ENCODE peak calls at places on chromosome 10, in five cellular contexts. X is cardiac muscle cell, C is fibroblast of the aortic adventitia, M is transverse colon, Y is tibial nerve. P is an unnamed sample.

GRCh38 chr10:99854860-99855259 is 72.4 kb downstream of the ABCC2 start:
- DNase-seq in M (no peak), Y (no peak), C (peak), X (peak), P (peak)

GRCh38 chr10:58511765-58512469 is 755 bp upstream of the BICC1 start:
- DNase-seq in X (peak), M (peak), Y (peak), C (peak), P (no peak)

GRCh38 chr10:33098966-33099663 is 141.1 kb upstream of the ITGB1 start:
- DNase-seq in X (no peak), Y (no peak), C (no peak), M (no peak), P (no peak)

GRCh38 chr10:12243860-12244620 is 48.1 kb downstream of the CDC123 start:
- DNase-seq in M (no peak), Y (no peak), C (no peak), X (no peak), P (no peak)

GRCh38 chr10:42969147-42969546 is 107.7 kb upstream of the RET start:
- DNase-seq in M (no peak), X (no peak), C (no peak), Y (no peak), P (no peak)

GRCh38 chr10:23918839-23919238 is 290.1 kb upstream of the KIAA1217 start:
- DNase-seq in X (no peak), C (no peak), M (no peak), Y (no peak), P (no peak)

GRCh38 chr10:63133787-63134557 is 844 bp downstream of the NRBF2 start:
- DNase-seq in M (no peak), Y (no peak), X (no peak), C (peak), P (no peak)

GRCh38 chr10:67612577-67613537 is 83.1 kb downstream of the CTNNA3 start:
- DNase-seq in X (no peak), C (no peak), M (no peak), Y (no peak), P (peak)

GRCh38 chr10:70780370-70780760 is 4.8 kb downstream of the TBATA start:
- DNase-seq in C (no peak), X (no peak), M (no peak), Y (no peak), P (no peak)

GRCh38 chr10:51342381-51342780 is 268.1 kb downstream of the PRKG1 start:
- DNase-seq in X (no peak), Y (no peak), C (peak), M (no peak), P (no peak)

GRCh38 chr10:75276029-75276872 is 40.5 kb upstream of the COMTD1 start:
- DNase-seq in M (no peak), C (no peak), X (no peak), Y (no peak), P (no peak)

GRCh38 chr10:114068054-114068707 is 24.5 kb downstream of the ADRB1 start:
- DNase-seq in C (no peak), M (no peak), X (no peak), Y (no peak), P (peak)

GRCh38 chr10:30270247-30270646 is 78.8 kb downstream of the MTPAP start:
- DNase-seq in X (no peak), M (no peak), Y (no peak), C (peak), P (no peak)
- TF ChIP-seq CTCF in X (peak), M (no peak), Y (no peak), C (peak), P (no peak)

GRCh38 chr10:29732918-29733317 is 98.1 kb upstream of the SVIL start:
- DNase-seq in X (no peak), C (no peak), Y (no peak), M (no peak), P (no peak)
- H3K4me3 ChIP-seq in X (no peak), C (peak), Y (no peak), M (peak), P (peak)

GRCh38 chr10:87861566-87861952 is 1.8 kb downstream of the KLLN start:
- DNase-seq in X (peak), Y (peak), C (peak), M (peak), P (peak)
- TF ChIP-seq CTCF in X (peak), Y (no peak), C (no peak), M (no peak), P (peak)

DNA sequence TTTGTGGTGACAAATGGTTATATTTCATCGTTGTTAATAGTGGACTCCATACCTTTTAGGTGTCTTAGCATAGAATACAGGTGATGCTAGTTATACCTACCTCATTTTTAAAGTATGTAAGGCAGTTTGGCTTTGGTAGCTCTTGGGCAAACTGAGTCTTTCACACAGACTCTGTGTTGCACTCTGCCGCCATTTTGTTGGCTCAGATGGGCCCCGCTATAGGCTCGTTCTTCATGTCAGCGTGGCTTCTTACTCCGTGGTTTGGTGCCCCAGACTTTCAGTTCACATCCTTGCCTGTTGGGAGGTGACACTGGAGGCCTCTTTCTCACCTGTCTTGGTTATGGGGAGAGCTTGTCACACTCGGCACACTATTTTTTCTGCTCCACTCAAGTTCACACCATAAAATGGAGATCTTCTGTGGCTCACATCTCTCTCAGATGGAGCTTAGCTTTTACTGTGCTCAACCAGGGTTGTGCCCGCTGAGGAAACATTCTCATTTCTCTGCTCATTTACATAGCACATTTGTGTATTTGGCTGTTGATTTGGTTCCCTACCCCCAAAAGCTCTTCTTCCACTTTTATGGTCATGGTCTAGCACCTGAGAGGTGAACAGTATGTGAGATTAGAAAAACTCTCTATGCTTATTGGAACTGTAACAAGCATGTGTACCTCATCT is 178.5 kb downstream of the ARID5B start:
- DNase-seq in Y (no peak), M (no peak), C (no peak), X (no peak), P (no peak)
- H3K4me3 ChIP-seq in Y (no peak), M (no peak), C (no peak), X (no peak), P (no peak)

GRCh38 chr10:22615819-22616499 is 98.4 kb downstream of the PIP4K2A start:
- DNase-seq in Y (no peak), M (peak), C (peak), X (no peak), P (no peak)

GRCh38 chr10:22618081-22618785 is 96.1 kb downstream of the PIP4K2A start:
- DNase-seq in M (no peak), X (peak), C (peak), Y (no peak), P (no peak)

GRCh38 chr10:22615101-22615500 is 99.3 kb downstream of the PIP4K2A start:
- DNase-seq in X (no peak), Y (no peak), C (no peak), M (no peak), P (no peak)

GRCh38 chr10:22619111-22619510 is 95.3 kb downstream of the PIP4K2A start:
- DNase-seq in M (no peak), C (no peak), Y (no peak), X (no peak), P (peak)

GRCh38 chr10:22617516-22617915 is 96.9 kb downstream of the PIP4K2A start:
- DNase-seq in C (no peak), Y (no peak), M (no peak), X (no peak), P (no peak)
- TF ChIP-seq CTCF in C (no peak), Y (no peak), M (no peak), X (peak), P (no peak)

DNA sequence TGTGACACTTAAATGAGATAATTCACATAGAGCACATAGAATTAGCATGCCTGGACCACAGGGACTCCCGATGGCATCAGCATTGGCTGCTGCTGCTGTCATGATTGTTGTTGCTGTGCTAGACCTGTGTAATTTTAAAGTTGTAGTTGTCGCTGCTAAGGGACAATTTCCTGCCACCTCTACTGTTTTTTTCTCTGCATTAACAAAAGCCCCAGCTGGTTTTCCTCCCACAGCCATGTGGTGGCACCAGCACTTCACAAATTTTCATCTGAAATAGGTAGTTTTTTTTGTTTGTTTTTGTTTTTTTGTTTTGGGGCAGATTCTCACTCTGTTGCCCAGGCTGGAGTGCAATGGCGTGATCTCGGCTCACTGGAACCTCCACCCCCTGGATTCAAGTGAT is 25.4 kb upstream of the PRXL2A start:
- DNase-seq in C (peak), M (peak), Y (no peak), X (peak), P (no peak)
- H3K4me3 ChIP-seq in C (no peak), M (no peak), Y (no peak), X (no peak), P (no peak)

P was measured in astrocyte of the cerebellum.